ENCODE peak calls at places on chromosomes 13 and 19, in nine cellular contexts. One of them, this sample, is unnamed.

GRCh38 chr19:13091400-13092161 is 11.1 kb downstream of the LYL1 start:
- DNase-seq in lower lobe of right lung: no peak
- DNase-seq in fibroblast of lung: peak
- DNase-seq in IMR-90: peak
- DNase-seq in A549: peak
- DNase-seq in cardiac muscle cell: no peak
- DNase-seq in ovary: peak
- DNase-seq in heart right ventricle: peak
- DNase-seq in vagina: no peak
- DNase-seq in this sample: no peak

GRCh38 chr19:7637374-7638256 is 705 bp downstream of the STXBP2 start:
- DNase-seq in vagina: no peak
- DNase-seq in A549: no peak
- DNase-seq in fibroblast of lung: no peak
- DNase-seq in ovary: no peak
- DNase-seq in cardiac muscle cell: no peak
- DNase-seq in heart right ventricle: no peak
- DNase-seq in lower lobe of right lung: peak
- DNase-seq in IMR-90: no peak
- DNase-seq in this sample: peak

GRCh38 chr13:27621116-27621365 is 651 bp upstream of the POLR1D start:
- DNase-seq in vagina: no peak
- DNase-seq in fibroblast of lung: no peak
- DNase-seq in heart right ventricle: no peak
- DNase-seq in A549: no peak
- DNase-seq in IMR-90: no peak
- DNase-seq in lower lobe of right lung: no peak
- DNase-seq in ovary: no peak
- DNase-seq in cardiac muscle cell: no peak
- DNase-seq in this sample: peak

GRCh38 chr19:7370546-7370945 is 21.8 kb downstream of the ARHGEF18 start:
- DNase-seq in ovary: no peak
- DNase-seq in A549: no peak
- DNase-seq in vagina: no peak
- DNase-seq in IMR-90: no peak
- DNase-seq in cardiac muscle cell: no peak
- DNase-seq in fibroblast of lung: no peak
- DNase-seq in lower lobe of right lung: no peak
- DNase-seq in heart right ventricle: no peak
- DNase-seq in this sample: no peak

GRCh38 chr13:52652170-52652979 is at the start of gene SUGT1:
- DNase-seq in A549: peak
- DNase-seq in fibroblast of lung: peak
- DNase-seq in ovary: peak
- DNase-seq in lower lobe of right lung: peak
- DNase-seq in IMR-90: peak
- DNase-seq in cardiac muscle cell: peak
- DNase-seq in heart right ventricle: peak
- DNase-seq in vagina: no peak
- DNase-seq in this sample: peak

GRCh38 chr13:48942131-48942530 is 33.6 kb upstream of the FNDC3A start:
- DNase-seq in A549: no peak
- DNase-seq in vagina: no peak
- DNase-seq in lower lobe of right lung: no peak
- DNase-seq in ovary: no peak
- DNase-seq in IMR-90: peak
- DNase-seq in heart right ventricle: no peak
- DNase-seq in cardiac muscle cell: no peak
- DNase-seq in fibroblast of lung: peak
- DNase-seq in this sample: peak

GRCh38 chr19:49746206-49746958 is 16.7 kb downstream of the TSKS start:
- DNase-seq in fibroblast of lung: peak
- DNase-seq in A549: peak
- DNase-seq in ovary: peak
- DNase-seq in lower lobe of right lung: peak
- DNase-seq in cardiac muscle cell: no peak
- DNase-seq in heart right ventricle: no peak
- DNase-seq in IMR-90: no peak
- DNase-seq in vagina: no peak
- DNase-seq in this sample: peak

GRCh38 chr19:3881272-3882040 is 971 bp downstream of the ATCAY start:
- DNase-seq in A549: no peak
- DNase-seq in cardiac muscle cell: no peak
- DNase-seq in heart right ventricle: no peak
- DNase-seq in fibroblast of lung: no peak
- DNase-seq in lower lobe of right lung: no peak
- DNase-seq in IMR-90: no peak
- DNase-seq in ovary: no peak
- DNase-seq in vagina: no peak
- DNase-seq in this sample: no peak

GRCh38 chr13:96091164-96091931 is 1.4 kb downstream of the HS6ST3 start:
- DNase-seq in ovary: no peak
- DNase-seq in vagina: no peak
- DNase-seq in IMR-90: no peak
- DNase-seq in fibroblast of lung: peak
- DNase-seq in lower lobe of right lung: peak
- DNase-seq in A549: no peak
- DNase-seq in cardiac muscle cell: peak
- DNase-seq in heart right ventricle: peak
- DNase-seq in this sample: no peak

GRCh38 chr13:93771229-93771628 is 544.6 kb downstream of the GPC6 start:
- DNase-seq in vagina: no peak
- DNase-seq in ovary: no peak
- DNase-seq in lower lobe of right lung: no peak
- DNase-seq in fibroblast of lung: no peak
- DNase-seq in cardiac muscle cell: no peak
- DNase-seq in heart right ventricle: no peak
- DNase-seq in IMR-90: no peak
- DNase-seq in A549: no peak
- DNase-seq in this sample: no peak

GRCh38 chr19:10454267-10454666 is 33.9 kb downstream of the PDE4A start:
- DNase-seq in cardiac muscle cell: peak
- DNase-seq in vagina: no peak
- DNase-seq in lower lobe of right lung: no peak
- DNase-seq in A549: peak
- DNase-seq in IMR-90: peak
- DNase-seq in fibroblast of lung: no peak
- DNase-seq in ovary: no peak
- DNase-seq in heart right ventricle: no peak
- DNase-seq in this sample: no peak

GRCh38 chr19:54319049-54319448 is 6.1 kb upstream of the LILRA5 start:
- DNase-seq in cardiac muscle cell: no peak
- DNase-seq in IMR-90: no peak
- DNase-seq in ovary: no peak
- DNase-seq in fibroblast of lung: no peak
- DNase-seq in heart right ventricle: no peak
- DNase-seq in A549: no peak
- DNase-seq in vagina: no peak
- DNase-seq in lower lobe of right lung: no peak
- DNase-seq in this sample: no peak

GRCh38 chr19:23384858-23385257 is 10.4 kb downstream of the ZNF91 start:
- DNase-seq in heart right ventricle: no peak
- DNase-seq in fibroblast of lung: no peak
- DNase-seq in ovary: no peak
- DNase-seq in IMR-90: no peak
- DNase-seq in vagina: no peak
- DNase-seq in A549: no peak
- DNase-seq in lower lobe of right lung: no peak
- DNase-seq in cardiac muscle cell: no peak
- DNase-seq in this sample: no peak

GRCh38 chr13:106277483-106278154 is 257.8 kb downstream of the EFNB2 start:
- DNase-seq in lower lobe of right lung: no peak
- DNase-seq in ovary: no peak
- DNase-seq in vagina: no peak
- DNase-seq in fibroblast of lung: no peak
- DNase-seq in IMR-90: no peak
- DNase-seq in cardiac muscle cell: peak
- DNase-seq in A549: no peak
- DNase-seq in heart right ventricle: peak
- DNase-seq in this sample: no peak

GRCh38 chr13:50894042-50894441 is 15.5 kb upstream of the RNASEH2B start:
- DNase-seq in cardiac muscle cell: no peak
- DNase-seq in vagina: no peak
- DNase-seq in ovary: no peak
- DNase-seq in heart right ventricle: no peak
- DNase-seq in A549: no peak
- DNase-seq in IMR-90: no peak
- DNase-seq in fibroblast of lung: no peak
- DNase-seq in lower lobe of right lung: no peak
- DNase-seq in this sample: no peak

GRCh38 chr13:92589955-92590354 is 636.7 kb upstream of the GPC6 start:
- DNase-seq in heart right ventricle: no peak
- DNase-seq in IMR-90: no peak
- DNase-seq in A549: no peak
- DNase-seq in cardiac muscle cell: no peak
- DNase-seq in ovary: no peak
- DNase-seq in fibroblast of lung: no peak
- DNase-seq in vagina: no peak
- DNase-seq in lower lobe of right lung: no peak
- DNase-seq in this sample: no peak

GRCh38 chr19:861756-862528 is 2.5 kb downstream of the CFD start:
- DNase-seq in fibroblast of lung: no peak
- DNase-seq in lower lobe of right lung: peak
- DNase-seq in heart right ventricle: no peak
- DNase-seq in vagina: no peak
- DNase-seq in cardiac muscle cell: peak
- DNase-seq in ovary: peak
- DNase-seq in A549: peak
- DNase-seq in IMR-90: no peak
- DNase-seq in this sample: peak
- H3K27ac ChIP-seq in fibroblast of lung: no peak
- H3K27ac ChIP-seq in lower lobe of right lung: no peak
- H3K27ac ChIP-seq in heart right ventricle: no peak
- H3K27ac ChIP-seq in vagina: peak
- H3K27ac ChIP-seq in cardiac muscle cell: no peak
- H3K27ac ChIP-seq in ovary: no peak
- H3K27ac ChIP-seq in A549: no peak
- H3K27ac ChIP-seq in IMR-90: no peak
- H3K27ac ChIP-seq in this sample: peak

GRCh38 chr19:52567921-52568320 is 2.2 kb upstream of the ZNF701 start:
- DNase-seq in heart right ventricle: no peak
- DNase-seq in vagina: no peak
- DNase-seq in lower lobe of right lung: no peak
- DNase-seq in ovary: no peak
- DNase-seq in fibroblast of lung: no peak
- DNase-seq in A549: no peak
- DNase-seq in cardiac muscle cell: no peak
- DNase-seq in IMR-90: no peak
- DNase-seq in this sample: no peak

GRCh38 chr19:52566121-52566520 is 4.0 kb upstream of the ZNF701 start:
- DNase-seq in ovary: no peak
- DNase-seq in fibroblast of lung: no peak
- DNase-seq in heart right ventricle: no peak
- DNase-seq in A549: no peak
- DNase-seq in cardiac muscle cell: no peak
- DNase-seq in vagina: no peak
- DNase-seq in IMR-90: no peak
- DNase-seq in lower lobe of right lung: no peak
- DNase-seq in this sample: no peak

GRCh38 chr19:52566588-52566987 is 3.5 kb upstream of the ZNF701 start:
- DNase-seq in IMR-90: peak
- DNase-seq in cardiac muscle cell: no peak
- DNase-seq in lower lobe of right lung: no peak
- DNase-seq in fibroblast of lung: peak
- DNase-seq in A549: peak
- DNase-seq in heart right ventricle: no peak
- DNase-seq in vagina: no peak
- DNase-seq in ovary: no peak
- DNase-seq in this sample: peak

GRCh38 chr19:52570005-52570861 is at the start of gene ZNF701:
- DNase-seq in A549: peak
- DNase-seq in ovary: peak
- DNase-seq in vagina: no peak
- DNase-seq in IMR-90: peak
- DNase-seq in lower lobe of right lung: peak
- DNase-seq in cardiac muscle cell: peak
- DNase-seq in fibroblast of lung: peak
- DNase-seq in heart right ventricle: peak
- DNase-seq in this sample: peak
- TF ChIP-seq CTCF in A549: no peak
- TF ChIP-seq CTCF in ovary: peak
- TF ChIP-seq CTCF in vagina: peak
- TF ChIP-seq CTCF in IMR-90: peak
- TF ChIP-seq CTCF in lower lobe of right lung: peak
- TF ChIP-seq CTCF in cardiac muscle cell: peak
- TF ChIP-seq CTCF in fibroblast of lung: no peak
- TF ChIP-seq CTCF in heart right ventricle: peak
- TF ChIP-seq CTCF in this sample: no peak

GRCh38 chr19:790971-791604 is 6.2 kb upstream of the PTBP1 start:
- DNase-seq in IMR-90: no peak
- DNase-seq in fibroblast of lung: no peak
- DNase-seq in cardiac muscle cell: no peak
- DNase-seq in vagina: no peak
- DNase-seq in ovary: no peak
- DNase-seq in heart right ventricle: no peak
- DNase-seq in A549: no peak
- DNase-seq in lower lobe of right lung: no peak
- DNase-seq in this sample: no peak

GRCh38 chr19:784541-784940 is 12.7 kb upstream of the PTBP1 start:
- DNase-seq in fibroblast of lung: no peak
- DNase-seq in cardiac muscle cell: no peak
- DNase-seq in A549: peak
- DNase-seq in vagina: no peak
- DNase-seq in IMR-90: no peak
- DNase-seq in lower lobe of right lung: no peak
- DNase-seq in ovary: no peak
- DNase-seq in heart right ventricle: no peak
- DNase-seq in this sample: no peak

GRCh38 chr19:789473-790052 is 7.7 kb upstream of the PTBP1 start:
- DNase-seq in vagina: no peak
- DNase-seq in cardiac muscle cell: peak
- DNase-seq in A549: no peak
- DNase-seq in IMR-90: no peak
- DNase-seq in ovary: no peak
- DNase-seq in heart right ventricle: peak
- DNase-seq in fibroblast of lung: no peak
- DNase-seq in lower lobe of right lung: no peak
- DNase-seq in this sample: no peak

GRCh38 chr19:788821-789472 is 8.3 kb upstream of the PTBP1 start:
- DNase-seq in ovary: no peak
- DNase-seq in fibroblast of lung: no peak
- DNase-seq in IMR-90: no peak
- DNase-seq in lower lobe of right lung: no peak
- DNase-seq in cardiac muscle cell: no peak
- DNase-seq in heart right ventricle: no peak
- DNase-seq in A549: no peak
- DNase-seq in vagina: no peak
- DNase-seq in this sample: no peak

GRCh38 chr19:787551-787950 is 9.7 kb upstream of the PTBP1 start:
- DNase-seq in IMR-90: no peak
- DNase-seq in cardiac muscle cell: no peak
- DNase-seq in A549: no peak
- DNase-seq in ovary: no peak
- DNase-seq in vagina: no peak
- DNase-seq in fibroblast of lung: no peak
- DNase-seq in heart right ventricle: no peak
- DNase-seq in lower lobe of right lung: no peak
- DNase-seq in this sample: no peak
- H3K27ac ChIP-seq in IMR-90: no peak
- H3K27ac ChIP-seq in cardiac muscle cell: no peak
- H3K27ac ChIP-seq in A549: no peak
- H3K27ac ChIP-seq in ovary: no peak
- H3K27ac ChIP-seq in vagina: no peak
- H3K27ac ChIP-seq in fibroblast of lung: no peak
- H3K27ac ChIP-seq in heart right ventricle: peak
- H3K27ac ChIP-seq in lower lobe of right lung: peak
- H3K27ac ChIP-seq in this sample: peak

GRCh38 chr19:15810335-15810734 is 5.1 kb downstream of the OR10H1 start:
- DNase-seq in IMR-90: no peak
- DNase-seq in heart right ventricle: peak
- DNase-seq in cardiac muscle cell: no peak
- DNase-seq in ovary: peak
- DNase-seq in vagina: no peak
- DNase-seq in lower lobe of right lung: no peak
- DNase-seq in fibroblast of lung: no peak
- DNase-seq in A549: peak
- DNase-seq in this sample: peak
- TF ChIP-seq CTCF in IMR-90: no peak
- TF ChIP-seq CTCF in heart right ventricle: peak
- TF ChIP-seq CTCF in cardiac muscle cell: no peak
- TF ChIP-seq CTCF in ovary: no peak
- TF ChIP-seq CTCF in vagina: peak
- TF ChIP-seq CTCF in lower lobe of right lung: peak
- TF ChIP-seq CTCF in fibroblast of lung: no peak
- TF ChIP-seq CTCF in A549: peak
- TF ChIP-seq CTCF in this sample: peak